ENCODE peak calls at places on chromosomes 12 and 14, in five cellular contexts. M is GM23338, N is breast epithelium, T is AG09309, Y is neural crest cell. E is an unnamed sample.

GRCh38 chr12:64836856-64837255 is 12.4 kb downstream of the TBC1D30 start:
- DNase-seq in N (no peak), T (no peak), Y (no peak), M (no peak), E (no peak)

GRCh38 chr14:61608245-61609142 is 86.8 kb upstream of the HIF1A start:
- DNase-seq in N (no peak), M (no peak), Y (no peak), T (no peak), E (peak)

GRCh38 chr12:69044887-69045286 is 111.9 kb upstream of the CPM start:
- DNase-seq in N (no peak), T (no peak), M (no peak), Y (no peak), E (no peak)

GRCh38 chr12:67111182-67111581 is 158.0 kb upstream of the CAND1 start:
- DNase-seq in Y (no peak), N (no peak), M (no peak), T (no peak), E (no peak)

GRCh38 chr14:26709019-26709418 is 111.2 kb upstream of the NOVA1 start:
- DNase-seq in Y (no peak), T (no peak), N (no peak), M (peak), E (no peak)

GRCh38 chr14:55094630-55095157 is 34.4 kb upstream of the LGALS3 start:
- DNase-seq in N (no peak), Y (no peak), T (no peak), M (no peak), E (peak)

GRCh38 chr12:24066865-24067264 is 117.4 kb upstream of the SOX5 start:
- DNase-seq in T (peak), N (no peak), Y (no peak), M (no peak), E (no peak)

GRCh38 chr14:67583711-67584644 is 16.1 kb downstream of the PIGH start:
- DNase-seq in T (no peak), Y (peak), M (peak), N (no peak), E (peak)

GRCh38 chr14:90140956-90141316 is 79.1 kb downstream of the KCNK13 start:
- DNase-seq in Y (no peak), N (no peak), T (no peak), M (peak), E (peak)

GRCh38 chr12:16939871-16940306 is 333.9 kb upstream of the LMO3 start:
- DNase-seq in M (peak), T (no peak), Y (peak), N (no peak), E (peak)

GRCh38 chr12:33593753-33594152 is 154.1 kb upstream of the SYT10 start:
- DNase-seq in M (no peak), T (no peak), N (no peak), Y (no peak), E (no peak)

GRCh38 chr12:117998719-117999118 is 17.8 kb upstream of the RFC5 start:
- DNase-seq in Y (no peak), N (no peak), T (no peak), M (no peak), E (no peak)

GRCh38 chr12:86233126-86233525 is 23.1 kb downstream of the MGAT4C start:
- DNase-seq in Y (no peak), N (no peak), T (no peak), M (no peak), E (no peak)

GRCh38 chr14:86858043-86858442 is 1134.9 kb downstream of the GALC start:
- DNase-seq in N (no peak), T (peak), M (no peak), Y (no peak), E (peak)
- TF ChIP-seq CTCF in N (no peak), T (no peak), M (no peak), Y (no peak), E (no peak)

GRCh38 chr14:100246809-100247428 is 8.0 kb downstream of the YY1 start:
- DNase-seq in M (peak), N (no peak), T (no peak), Y (no peak), E (peak)
- TF ChIP-seq CTCF in M (peak), N (no peak), T (peak), Y (peak), E (peak)

GRCh38 chr14:65361920-65362319 is 50.6 kb upstream of the FUT8 start:
- DNase-seq in Y (no peak), M (no peak), T (peak), N (no peak), E (no peak)

GRCh38 chr14:65360144-65360784 is 52.3 kb upstream of the FUT8 start:
- DNase-seq in N (no peak), Y (no peak), T (no peak), M (no peak), E (no peak)

GRCh38 chr14:65356327-65356836 is 56.1 kb upstream of the FUT8 start:
- DNase-seq in M (peak), Y (no peak), N (peak), T (peak), E (peak)

GRCh38 chr14:65357091-65357490 is 55.4 kb upstream of the FUT8 start:
- DNase-seq in M (no peak), T (no peak), N (no peak), Y (no peak), E (peak)

GRCh38 chr14:65359503-65359902 is 53.0 kb upstream of the FUT8 start:
- DNase-seq in Y (no peak), M (no peak), N (no peak), T (no peak), E (no peak)
- TF ChIP-seq CTCF in Y (peak), M (peak), N (no peak), T (no peak), E (peak)

DNA sequence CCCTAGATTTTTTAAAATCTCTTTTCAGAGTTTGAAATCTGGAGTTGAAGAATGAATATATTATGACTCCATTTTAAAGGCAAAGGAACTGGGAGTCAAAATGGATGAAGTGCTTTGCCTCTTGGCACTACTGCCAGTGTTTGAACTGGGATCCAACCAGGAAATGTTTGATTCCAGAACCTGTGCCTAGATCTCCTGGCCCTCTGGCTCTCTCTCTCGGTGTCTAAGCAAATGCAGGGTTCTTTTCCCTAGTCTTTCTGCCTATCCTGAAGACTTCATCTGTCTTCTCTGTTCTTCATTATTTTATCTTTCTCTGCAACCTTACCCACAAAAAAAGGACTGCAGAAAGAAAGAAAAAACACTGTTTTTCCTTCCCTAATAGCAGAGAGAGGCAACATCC is 17.0 kb downstream of the BTG1 start:
- DNase-seq in Y (no peak), N (no peak), M (no peak), T (no peak), E (no peak)
- TF ChIP-seq CTCF in Y (no peak), N (no peak), M (no peak), T (no peak), E (no peak)

GRCh38 chr12:29306267-29306666 is 74.7 kb downstream of the ERGIC2 start:
- DNase-seq in T (no peak), Y (no peak), M (no peak), N (no peak), E (no peak)

GRCh38 chr12:29314421-29314820 is 66.6 kb downstream of the ERGIC2 start:
- DNase-seq in Y (no peak), M (no peak), T (no peak), N (no peak), E (no peak)

GRCh38 chr12:29310899-29311298 is 70.1 kb downstream of the ERGIC2 start:
- DNase-seq in N (no peak), T (no peak), M (no peak), Y (no peak), E (no peak)

GRCh38 chr12:29306682-29307081 is 74.3 kb downstream of the ERGIC2 start:
- DNase-seq in T (no peak), N (no peak), M (no peak), Y (no peak), E (no peak)

GRCh38 chr12:29309320-29309902 is 71.6 kb downstream of the ERGIC2 start:
- DNase-seq in T (no peak), N (no peak), M (peak), Y (no peak), E (peak)
- TF ChIP-seq CTCF in T (peak), N (no peak), M (peak), Y (peak), E (peak)

DNA sequence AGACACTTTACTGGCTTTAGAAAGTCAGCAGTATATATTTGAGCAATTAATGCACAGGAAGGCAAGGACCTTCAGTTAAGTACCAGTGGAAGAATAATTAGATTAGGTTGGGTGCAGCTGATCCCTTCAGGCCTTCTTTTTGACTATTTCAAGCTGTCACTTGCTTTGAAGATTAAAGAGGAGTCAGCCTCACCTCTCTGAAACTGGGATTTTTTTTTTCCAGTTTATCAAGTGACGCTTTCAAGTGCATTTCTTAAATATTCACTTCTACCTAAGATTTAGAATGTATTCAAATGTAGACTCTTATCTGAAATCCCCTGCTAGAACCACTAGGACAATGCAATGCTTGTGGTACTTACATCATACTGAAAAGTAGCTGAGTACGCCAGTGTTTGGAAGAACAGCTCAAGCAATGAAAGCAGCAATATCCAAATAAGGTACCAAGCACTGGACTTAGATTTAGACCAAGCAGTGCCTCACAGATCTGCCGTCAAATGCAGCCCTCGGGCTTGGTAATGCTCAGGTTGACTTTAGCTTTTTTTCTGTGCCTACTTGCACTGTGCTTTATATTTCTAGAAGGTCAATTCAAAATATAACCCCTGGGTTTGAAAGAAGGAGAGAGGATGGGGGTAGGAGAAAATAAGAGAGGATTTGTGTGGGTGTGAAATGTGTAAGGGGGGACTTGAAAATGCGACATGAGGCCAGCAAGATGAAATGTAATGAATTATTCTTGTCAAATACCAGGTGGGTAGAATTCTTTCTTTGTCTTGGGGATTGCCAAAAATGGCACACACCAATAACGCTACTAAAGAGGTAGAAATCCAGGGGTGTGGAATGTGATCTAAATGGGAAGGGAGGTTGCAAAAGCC is 3.7 kb upstream of the FERMT2 start:
- DNase-seq in M (peak), T (peak), Y (no peak), N (no peak), E (no peak)
- TF ChIP-seq CTCF in M (no peak), T (no peak), Y (peak), N (no peak), E (no peak)

GRCh38 chr12:88579941-88580871 is at the start of gene KITLG:
- DNase-seq in M (peak), Y (peak), N (peak), T (no peak), E (peak)
- TF ChIP-seq CTCF in M (no peak), Y (no peak), N (no peak), T (peak), E (peak)

DNA sequence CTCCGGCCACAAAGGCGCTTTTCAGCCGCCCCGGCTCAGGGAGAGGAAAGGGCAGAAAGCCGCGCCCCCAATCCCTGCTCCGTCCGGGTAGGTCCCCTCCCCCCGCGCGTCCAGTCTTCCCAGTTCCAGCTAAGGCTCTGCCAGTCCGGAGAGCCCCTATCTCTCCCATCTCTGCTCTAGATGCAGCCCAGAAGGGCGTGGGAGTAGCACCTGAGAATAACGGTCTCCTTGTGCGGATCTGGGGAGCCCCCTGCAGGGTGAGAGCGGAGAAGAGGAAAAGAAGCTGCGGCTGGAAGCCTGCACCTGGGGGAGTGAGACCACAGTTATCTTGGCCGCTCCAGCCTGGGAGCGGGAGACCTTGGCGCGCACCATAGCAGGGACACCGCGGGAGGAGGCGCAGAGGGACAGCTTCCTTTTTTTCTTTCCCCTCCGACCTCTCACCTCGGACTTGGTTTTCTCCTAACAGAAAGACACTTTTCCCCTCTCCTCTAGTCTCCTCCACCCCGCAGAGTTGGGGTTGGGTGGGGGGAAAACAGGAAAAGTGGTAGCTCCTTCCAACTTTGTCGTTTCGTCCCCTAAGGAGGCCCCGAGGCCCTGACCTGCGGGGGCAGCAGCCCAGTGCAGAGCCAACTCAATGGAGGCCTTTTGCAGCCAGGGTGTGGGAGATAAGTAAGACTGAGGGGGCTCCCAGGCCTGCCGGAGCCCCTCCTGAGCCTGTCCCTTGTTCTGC is 2.4 kb downstream of the DHH start:
- DNase-seq in T (no peak), M (peak), Y (peak), N (no peak), E (no peak)
- TF ChIP-seq CTCF in T (peak), M (peak), Y (peak), N (no peak), E (peak)

GRCh38 chr12:120224304-120225199 is 23.6 kb upstream of the RPLP0 start:
- DNase-seq in M (no peak), N (no peak), T (no peak), Y (no peak), E (no peak)

GRCh38 chr12:120225200-120225558 is 24.3 kb upstream of the RPLP0 start:
- DNase-seq in M (no peak), T (no peak), N (no peak), Y (no peak), E (no peak)

GRCh38 chr12:120228041-120228290 is 27.1 kb upstream of the RPLP0 start:
- DNase-seq in M (no peak), T (no peak), Y (no peak), N (no peak), E (no peak)

GRCh38 chr12:120227233-120228040 is 26.5 kb upstream of the RPLP0 start:
- DNase-seq in M (no peak), Y (no peak), N (no peak), T (no peak), E (no peak)

DNA sequence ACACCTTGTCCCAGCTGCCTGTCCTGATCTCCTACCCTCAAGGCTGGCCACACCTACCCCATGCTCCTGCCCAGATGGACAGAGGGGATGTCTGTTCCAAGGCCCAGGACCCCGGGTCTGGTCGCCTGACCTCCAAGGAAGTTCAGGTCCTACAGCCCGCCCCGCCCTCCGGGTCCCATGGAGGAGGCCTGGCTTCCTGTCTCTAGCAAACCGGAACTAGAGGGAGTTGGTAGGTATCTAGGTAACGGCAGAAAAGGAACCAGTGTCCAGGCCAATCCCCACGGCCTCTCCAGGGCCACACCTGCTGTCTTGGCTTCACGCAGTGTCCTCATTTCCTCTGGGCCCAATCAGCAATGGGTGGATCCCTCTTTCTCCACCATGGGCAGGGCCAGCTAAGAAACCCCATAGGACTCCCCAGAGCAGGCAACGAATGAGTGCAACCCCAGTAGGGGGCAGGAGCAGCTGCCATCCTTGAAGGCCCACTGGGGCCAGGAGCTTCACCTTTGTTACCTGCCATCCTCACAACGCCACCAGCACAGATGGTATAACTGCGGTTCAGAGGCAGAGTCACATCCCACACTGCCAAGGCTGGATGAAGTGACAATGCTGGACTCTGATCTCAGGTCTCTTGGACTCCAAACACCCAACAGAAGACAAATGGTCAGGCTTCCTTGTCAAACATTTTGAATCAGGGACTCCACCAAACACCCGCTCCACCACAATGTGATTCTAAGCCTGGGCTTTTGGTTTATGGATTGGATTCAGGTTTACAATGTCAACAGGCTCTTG is 25.1 kb upstream of the RPLP0 start:
- DNase-seq in N (no peak), M (peak), Y (no peak), T (no peak), E (no peak)
- TF ChIP-seq CTCF in N (no peak), M (no peak), Y (no peak), T (peak), E (peak)

GRCh38 chr14:99479160-99479902 is 1.3 kb downstream of the SETD3 start:
- DNase-seq in N (no peak), Y (no peak), T (no peak), M (no peak), E (no peak)

GRCh38 chr14:99480856-99481744 is at the start of the genes CCNK and SETD3:
- DNase-seq in T (peak), M (peak), N (peak), Y (peak), E (peak)

GRCh38 chr14:99481745-99482099 is 513 bp downstream of the CCNK start:
- DNase-seq in T (no peak), M (peak), N (no peak), Y (no peak), E (peak)

GRCh38 chr14:99478133-99478532 is 2.5 kb downstream of the SETD3 start:
- DNase-seq in T (no peak), Y (no peak), N (no peak), M (no peak), E (no peak)

GRCh38 chr14:99479903-99480855 is 480 bp downstream of the SETD3 start:
- DNase-seq in T (peak), Y (peak), M (peak), N (peak), E (peak)
- TF ChIP-seq CTCF in T (peak), Y (peak), M (peak), N (no peak), E (peak)

E was measured in HFFc6.